ENCODE peak calls at places on chromosomes 2 and 18, in five cellular contexts. L, N, Y, T and E are unnamed samples. For H3K4me1, the result is how much of the 10 kb centered on the place peaks cover.

GRCh38 chr18:43049021-43049420 is 66.5 kb downstream of the RIT2 start:
- ATAC-seq in L (no peak), Y (no peak), N (no peak), T (no peak), E (peak)

GRCh38 chr18:12315481-12315880 is 7.4 kb downstream of the TUBB6 start:
- ATAC-seq in Y (peak), L (no peak), N (no peak), T (no peak), E (peak)

GRCh38 chr2:6637329-6637728 is 228.4 kb downstream of the CMPK2 start:
- ATAC-seq in Y (no peak), N (no peak), L (no peak), T (no peak), E (no peak)

GRCh38 chr2:229633546-229633945 is 80.8 kb downstream of the DNER start:
- ATAC-seq in T (no peak), N (no peak), L (peak), Y (no peak), E (no peak)

GRCh38 chr18:58699551-58699950 is 28.3 kb downstream of the MALT1 start:
- ATAC-seq in Y (no peak), N (no peak), L (no peak), T (no peak), E (no peak)

GRCh38 chr18:3052411-3052758 is 39.4 kb upstream of the LPIN2 start:
- ATAC-seq in L (peak), Y (no peak), N (no peak), T (peak), E (no peak)

GRCh38 chr2:127721311-127721977 is 20.1 kb downstream of the SFT2D3 start:
- ATAC-seq in N (no peak), Y (no peak), L (no peak), T (no peak), E (no peak)

GRCh38 chr2:240732911-240733622 is 41.4 kb downstream of the AQP12A start:
- ATAC-seq in T (peak), Y (no peak), N (peak), L (peak), E (no peak)

GRCh38 chr2:974054-974453 is 23.4 kb downstream of the SNTG2 start:
- ATAC-seq in N (no peak), Y (no peak), T (no peak), L (no peak), E (no peak)

GRCh38 chr2:182522428-182522896 is 95.6 kb upstream of the PDE1A start:
- ATAC-seq in L (peak), T (no peak), Y (no peak), N (peak), E (no peak)

GRCh38 chr2:19649785-19650380 is 251.9 kb downstream of the TTC32 start:
- ATAC-seq in Y (no peak), N (no peak), T (no peak), L (peak), E (peak)

GRCh38 chr18:62281684-62282083 is 43.4 kb upstream of the TNFRSF11A start:
- ATAC-seq in L (no peak), N (peak), Y (no peak), T (no peak), E (no peak)

GRCh38 chr2:47558116-47559078 is 155.4 kb downstream of the MSH2 start:
- ATAC-seq in T (no peak), L (no peak), N (no peak), Y (no peak), E (no peak)

GRCh38 chr2:119451336-119452050 is 19.8 kb downstream of the TMEM37 start:
- ATAC-seq in L (no peak), T (peak), Y (no peak), N (no peak), E (no peak)

GRCh38 chr2:181457121-181457740 is at the start of gene ITGA4:
- ATAC-seq in Y (peak), L (peak), T (peak), N (peak), E (peak)

GRCh38 chr18:70296289-70296688 is 7.4 kb downstream of the SOCS6 start:
- ATAC-seq in L (peak), Y (peak), T (peak), N (no peak), E (no peak)

GRCh38 chr2:59993721-59994120 is 559.7 kb downstream of the BCL11A start:
- ATAC-seq in N (no peak), Y (no peak), L (no peak), T (no peak), E (no peak)

GRCh38 chr2:229920011-229920781 is 1.6 kb downstream of the TRIP12 start:
- ATAC-seq in Y (peak), N (no peak), T (no peak), L (no peak), E (no peak)

GRCh38 chr2:9655441-9656269 is 24.9 kb upstream of the YWHAQ start:
- ATAC-seq in L (peak), N (peak), T (no peak), Y (peak), E (no peak)

GRCh38 chr18:79806976-79807841 is 9.5 kb downstream of the KCNG2 start:
- ATAC-seq in L (no peak), N (no peak), Y (no peak), T (no peak), E (no peak)

GRCh38 chr2:179569834-179570233 is 291.6 kb downstream of the ZNF385B start:
- ATAC-seq in N (no peak), T (no peak), L (peak), Y (no peak), E (peak)

GRCh38 chr18:13619505-13620205 is 106.7 kb downstream of the FAM210A start:
- ATAC-seq in Y (no peak), T (no peak), L (no peak), N (no peak), E (no peak)

GRCh38 chr2:68714866-68715265 is 19.7 kb upstream of the ARHGAP25 start:
- ATAC-seq in Y (peak), T (no peak), N (peak), L (no peak), E (peak)

GRCh38 chr2:88813612-88814011 is 122.1 kb downstream of the RPIA start:
- ATAC-seq in L (no peak), T (no peak), N (no peak), Y (no peak), E (no peak)

GRCh38 chr2:202716953-202717597 is 82.3 kb downstream of the FAM117B start:
- ATAC-seq in T (no peak), N (no peak), Y (no peak), L (no peak), E (no peak)

GRCh38 chr2:113337809-113338208 is 59.1 kb upstream of the PAX8 start:
- ATAC-seq in Y (no peak), N (no peak), L (no peak), T (no peak), E (peak)
- H3K4me1 ChIP-seq in Y (under half), N (under half), L (half or more), T (under half), E (under half)

GRCh38 chr2:106565599-106565998 is 78.4 kb downstream of the CD8B2 start:
- ATAC-seq in L (no peak), T (no peak), N (no peak), Y (no peak), E (no peak)
- TF ChIP-seq EP300 in L (no peak), T (no peak), N (no peak), Y (no peak), E (no peak)

GRCh38 chr2:138122891-138123290 is 158.6 kb downstream of the HNMT start:
- ATAC-seq in L (no peak), T (no peak), Y (no peak), N (no peak), E (no peak)
- H3K4me3 ChIP-seq in L (no peak), T (no peak), Y (no peak), N (no peak), E (no peak)

DNA sequence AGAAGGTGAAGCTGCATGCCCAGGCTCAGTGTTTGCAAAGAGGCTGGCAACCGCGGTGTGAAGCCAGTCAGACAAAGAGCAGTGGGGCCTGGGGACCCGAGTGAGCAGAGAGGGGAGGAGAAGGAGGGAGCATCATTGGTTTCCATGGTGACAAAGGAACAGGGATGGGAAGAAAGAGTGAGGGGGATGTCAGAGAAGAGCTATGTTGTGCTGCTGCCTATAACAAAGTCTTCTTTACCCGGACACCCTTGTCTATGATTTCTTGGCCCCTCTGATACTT is 14.5 kb downstream of the TMEM247 start:
- ATAC-seq in N (peak), Y (no peak), T (no peak), L (peak), E (no peak)
- H3K4me1 ChIP-seq in N (under half), Y (under half), T (under half), L (under half), E (under half)

GRCh38 chr2:98730851-98731708 is at the start of gene MGAT4A:
- ATAC-seq in L (peak), N (peak), T (peak), Y (peak), E (peak)
- TF ChIP-seq EP300 in L (no peak), N (no peak), T (no peak), Y (no peak), E (no peak)

GRCh38 chr18:72895548-72895947 is 27.8 kb upstream of the NETO1 start:
- ATAC-seq in L (no peak), T (no peak), N (no peak), Y (no peak), E (no peak)

DNA sequence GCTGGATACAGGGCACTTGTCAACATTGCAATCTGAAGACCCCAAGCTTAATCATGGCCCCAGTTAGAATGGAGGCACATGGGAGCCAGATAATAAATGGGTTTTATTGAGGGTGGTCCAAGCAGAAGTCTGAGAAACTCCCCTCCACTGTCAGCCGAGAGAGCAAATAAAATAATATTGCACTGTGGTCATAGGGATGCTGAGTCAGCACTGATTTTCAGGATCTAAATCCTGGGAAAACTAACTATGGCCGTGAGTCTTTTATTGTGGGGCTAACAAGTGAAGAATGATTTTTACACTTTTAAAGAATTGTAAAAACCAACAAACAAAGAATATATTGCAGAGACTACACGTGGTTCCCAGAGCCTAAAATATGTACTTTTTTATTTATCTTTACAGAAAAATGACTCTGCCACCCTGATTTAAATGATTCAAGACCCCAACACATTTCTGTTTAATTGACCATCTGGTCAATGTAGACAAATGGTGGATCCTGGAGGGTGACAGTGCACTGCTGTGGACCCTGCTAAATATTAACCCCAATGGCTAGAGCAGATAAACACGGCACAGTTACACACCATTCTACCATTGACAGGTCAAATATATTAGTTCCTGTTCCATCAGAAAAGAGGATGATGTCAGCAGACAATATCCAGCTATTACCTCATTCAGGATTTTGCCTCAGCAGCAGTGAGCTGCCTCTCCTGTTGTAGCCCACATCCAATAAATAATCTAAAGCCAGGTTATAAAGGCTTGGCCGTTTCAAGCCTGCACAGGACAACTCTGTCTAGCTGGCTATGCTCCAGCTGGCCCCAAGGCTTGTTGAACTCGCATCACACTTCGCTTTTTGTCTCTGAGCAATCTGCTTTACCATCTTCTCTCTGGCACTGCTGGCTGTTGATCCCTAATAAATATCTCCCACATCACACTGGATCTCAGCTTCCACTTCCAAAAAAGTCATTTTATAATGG is 31.4 kb upstream of the NETO1 start:
- ATAC-seq in Y (no peak), N (no peak), T (peak), L (no peak), E (no peak)
- H3K4me3 ChIP-seq in Y (no peak), N (no peak), T (no peak), L (no peak), E (no peak)